ENCODE peak calls at places on chromosomes 12 and 14, in seven cellular contexts. O is PC-3; F is thoracic aorta; Y is CD4-positive, alpha-beta memory T cell; R is neural progenitor cell; D is left ventricle myocardium inferior; H is HepG2. S is an unnamed sample. For H3K4me1, the result is how much of the 10 kb centered on the place peaks cover.

GRCh38 chr12:38998887-38999482 is 93.6 kb upstream of the CPNE8 start:
- DNase-seq in D (no peak), H (no peak), O (no peak), Y (no peak), R (peak), F (no peak), S (no peak)

GRCh38 chr12:1882850-1883470 is 35.5 kb downstream of the CACNA2D4 start:
- DNase-seq in Y (no peak), F (no peak), O (no peak), D (no peak), R (no peak), H (no peak), S (no peak)

GRCh38 chr14:65169351-65169750 is 67.0 kb upstream of the MAX start:
- DNase-seq in F (no peak), D (no peak), Y (no peak), R (no peak), H (no peak), O (no peak), S (no peak)

GRCh38 chr14:101478096-101478495 is 83.2 kb upstream of the DIO3 start:
- DNase-seq in D (no peak), H (no peak), R (no peak), Y (no peak), F (no peak), O (no peak), S (no peak)

GRCh38 chr12:42539696-42540095 is 49.9 kb downstream of the PRICKLE1 start:
- DNase-seq in Y (no peak), F (no peak), O (no peak), H (no peak), R (no peak), D (no peak), S (no peak)

GRCh38 chr14:67837011-67837624 is 17.5 kb downstream of the RAD51B start:
- DNase-seq in Y (peak), R (peak), O (peak), D (no peak), F (no peak), H (peak), S (no peak)

GRCh38 chr12:88237954-88238353 is 95.8 kb downstream of the TMTC3 start:
- DNase-seq in Y (no peak), O (peak), D (no peak), H (no peak), F (no peak), R (no peak), S (no peak)

GRCh38 chr12:109259545-109259895 is 49.6 kb downstream of the FOXN4 start:
- DNase-seq in R (no peak), Y (no peak), H (no peak), O (no peak), D (no peak), F (no peak), S (no peak)

DNA sequence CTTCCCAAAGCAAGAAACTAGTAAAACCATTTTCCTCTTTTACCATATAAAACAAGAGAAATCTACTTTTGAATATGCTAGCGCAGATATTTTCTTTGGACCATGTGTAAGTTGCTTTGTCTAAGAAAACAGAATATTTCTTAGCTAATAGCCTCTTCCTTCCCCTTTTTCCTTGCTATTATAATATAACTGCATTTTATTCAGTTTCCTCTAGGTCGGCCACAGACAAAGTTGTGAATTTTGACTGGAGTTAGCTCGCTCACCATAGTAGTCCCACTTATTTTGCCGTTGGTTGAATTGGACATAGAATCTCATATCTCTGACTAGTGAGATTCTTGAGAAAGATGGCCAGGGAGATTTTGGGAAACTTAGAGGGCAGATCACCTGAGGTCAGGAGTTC is 115.6 kb downstream of the PLEKHA5 start:
- DNase-seq in D (no peak), Y (no peak), O (no peak), F (no peak), R (no peak), H (no peak), S (no peak)
- H3K4me1 ChIP-seq in D (half or more), Y (under half), O (under half), F (under half), R (under half), H (under half), S (under half)

GRCh38 chr12:5430639-5431603 is 987 bp upstream of the NTF3 start:
- DNase-seq in D (no peak), O (no peak), Y (no peak), H (no peak), F (no peak), R (peak), S (no peak)
- H3K4me3 ChIP-seq in D (peak), O (no peak), Y (no peak), H (no peak), F (peak), R (peak), S (peak)

GRCh38 chr12:22491034-22491433 is 53.3 kb downstream of the C2CD5 start:
- DNase-seq in Y (no peak), F (no peak), D (no peak), H (no peak), R (no peak), O (no peak), S (no peak)
- H3K4me1 ChIP-seq in Y (under half), F (under half), D (under half), H (under half), R (under half), O (under half), S (under half)

GRCh38 chr14:69713127-69713800 is 53.7 kb upstream of the SRSF5 start:
- DNase-seq in F (no peak), D (no peak), O (no peak), R (peak), Y (no peak), H (no peak), S (no peak)
- H3K4me3 ChIP-seq in F (no peak), D (no peak), O (no peak), R (no peak), Y (no peak), H (no peak), S (no peak)

DNA sequence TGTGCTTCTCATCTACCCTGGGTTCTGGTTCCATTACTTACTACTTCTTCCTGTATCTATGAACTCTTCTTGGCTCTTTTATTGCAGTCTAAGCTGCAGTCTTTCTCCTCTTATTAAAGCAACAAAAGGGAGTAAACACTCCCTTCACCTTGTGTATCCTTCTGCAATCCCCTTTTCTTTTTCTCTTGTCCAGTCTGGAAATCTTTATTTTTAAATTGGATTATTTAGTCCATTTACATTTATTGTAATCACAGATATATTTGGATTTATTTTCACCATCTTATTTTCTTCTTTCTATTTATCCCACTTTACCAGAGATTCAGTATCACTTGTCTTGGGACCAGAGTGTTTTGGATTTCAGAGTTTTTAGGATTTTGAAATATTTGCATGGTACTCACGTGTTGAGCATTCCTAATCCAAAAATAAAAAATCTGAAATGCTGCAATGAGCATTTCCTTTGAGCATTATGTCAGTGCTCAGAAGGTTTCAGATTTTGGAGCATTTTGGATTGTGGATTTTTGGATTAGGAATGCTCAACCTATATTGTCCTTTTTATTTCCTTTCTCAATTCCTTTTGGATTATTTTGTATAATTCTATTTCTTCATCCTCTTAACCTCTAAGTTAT is 6.8 kb upstream of the ACVR1B start:
- DNase-seq in O (no peak), D (no peak), F (no peak), R (no peak), Y (no peak), H (no peak), S (no peak)
- H3K4me1 ChIP-seq in O (under half), D (under half), F (under half), R (under half), Y (under half), H (under half), S (under half)

GRCh38 chr12:69484428-69484827 is 14.2 kb downstream of the FRS2 start:
- DNase-seq in R (no peak), O (no peak), Y (no peak), H (peak), F (no peak), D (no peak), S (no peak)
- H3K4me3 ChIP-seq in R (no peak), O (no peak), Y (no peak), H (no peak), F (no peak), D (no peak), S (no peak)

GRCh38 chr12:106193404-106194215 is 54.2 kb downstream of the CKAP4 start:
- DNase-seq in H (no peak), F (no peak), Y (no peak), O (no peak), R (no peak), D (no peak), S (no peak)

GRCh38 chr12:106194351-106194750 is 53.5 kb downstream of the CKAP4 start:
- DNase-seq in F (no peak), D (no peak), R (no peak), O (no peak), H (no peak), Y (no peak), S (no peak)

GRCh38 chr12:106197906-106198623 is 49.8 kb downstream of the CKAP4 start:
- DNase-seq in Y (no peak), H (no peak), R (no peak), D (no peak), O (no peak), F (no peak), S (no peak)

GRCh38 chr12:106192659-106193403 is 54.1 kb upstream of the NUAK1 start:
- DNase-seq in F (no peak), D (no peak), O (no peak), R (no peak), H (no peak), Y (no peak), S (no peak)

GRCh38 chr12:106195638-106196037 is 52.2 kb downstream of the CKAP4 start:
- DNase-seq in R (no peak), O (no peak), H (peak), F (peak), D (peak), Y (no peak), S (peak)
- H3K4me1 ChIP-seq in R (under half), O (under half), H (under half), F (under half), D (under half), Y (under half), S (under half)

GRCh38 chr14:80956105-80956504 is 684 bp downstream of the TSHR start:
- DNase-seq in D (no peak), F (no peak), Y (no peak), H (no peak), O (no peak), R (no peak), S (no peak)

GRCh38 chr14:80955434-80955939 is at the start of gene TSHR:
- DNase-seq in O (no peak), H (no peak), R (peak), F (no peak), Y (peak), D (no peak), S (no peak)

GRCh38 chr14:80956922-80957321 is 1.5 kb downstream of the TSHR start:
- DNase-seq in D (no peak), R (no peak), H (no peak), O (no peak), Y (no peak), F (no peak), S (no peak)

GRCh38 chr14:80959448-80960006 is 4.1 kb downstream of the TSHR start:
- DNase-seq in Y (peak), R (no peak), F (no peak), D (no peak), H (no peak), O (no peak), S (no peak)

GRCh38 chr14:80958258-80958657 is 2.8 kb downstream of the TSHR start:
- DNase-seq in R (no peak), Y (no peak), H (no peak), D (no peak), O (no peak), F (no peak), S (no peak)
- H3K4me3 ChIP-seq in R (no peak), Y (no peak), H (no peak), D (no peak), O (no peak), F (no peak), S (no peak)

S was measured in psoas muscle.